ENCODE peak calls at places on chromosome 15, in five cellular contexts. A is left ventricle myocardium superior, B is T-helper 9 cell, V is esophagus squamous epithelium, F is HTR-8/SVneo. P is an unnamed sample.

GRCh38 chr15:73331991-73332925 is 36.5 kb downstream of the HCN4 start:
- DNase-seq in F (no peak), V (no peak), B (no peak), A (peak; percentile 22), P (no peak)

GRCh38 chr15:85316244-85316934 is 64.0 kb upstream of the AKAP13 start:
- DNase-seq in F (no peak), B (no peak), A (no peak), V (no peak), P (no peak)

GRCh38 chr15:99909914-99910313 is 176.7 kb upstream of the LYSMD4 start:
- DNase-seq in B (no peak), A (no peak), F (no peak), V (no peak), P (no peak)

GRCh38 chr15:41504751-41505492 is 8.7 kb downstream of the LTK start:
- DNase-seq in B (no peak), F (no peak), A (no peak), V (no peak), P (no peak)

GRCh38 chr15:90062023-90062728 is 40.1 kb downstream of the IDH2 start:
- DNase-seq in A (peak; percentile 61), V (no peak), B (peak; percentile 42), F (no peak), P (no peak)

GRCh38 chr15:89472785-89473256 is 23.6 kb downstream of the RHCG start:
- DNase-seq in A (peak; percentile 36), V (no peak), F (peak; percentile 83), B (no peak), P (peak; percentile 78)

GRCh38 chr15:81480645-81481053 is 106.6 kb upstream of the TMC3 start:
- DNase-seq in V (no peak), A (no peak), F (peak; percentile 43), B (no peak), P (peak; percentile 9)

GRCh38 chr15:80985976-80986375 is 3.6 kb downstream of the MESD start:
- DNase-seq in F (no peak), V (no peak), A (no peak), B (no peak), P (no peak)

GRCh38 chr15:95940431-95940985 is 390.0 kb upstream of the NR2F2 start:
- DNase-seq in B (no peak), F (no peak), A (no peak), V (no peak), P (no peak)

GRCh38 chr15:68553994-68554715 is 24.6 kb upstream of the CORO2B start:
- DNase-seq in B (peak; percentile 55), F (peak; percentile 76), V (no peak), A (no peak), P (peak; percentile 64)

GRCh38 chr15:62067448-62068044 is 769 bp downstream of the C2CD4A start:
- DNase-seq in F (no peak), B (peak; percentile 4), A (peak; percentile 53), V (no peak), P (no peak)

GRCh38 chr15:56915888-56916287 is 2.6 kb upstream of the TCF12 start:
- DNase-seq in B (no peak), V (no peak), A (no peak), F (no peak), P (no peak)

P was measured in hepatic stellate cell.